ENCODE peak calls at places on chromosomes 5 and 9, in eight cellular contexts. U is left ventricle myocardium inferior; Z is heart left ventricle; Y is GM23248; Q is transverse colon; B is effector memory CD4-positive, alpha-beta T cell; O is fibroblast of lung; T is colonic mucosa. H is an unnamed sample.
A peak's percentile ranks its signal among the peaks of the same experiment; 100 is the strongest.

GRCh38 chr9:37692622-37693221 is 42.0 kb downstream of the FRMPD1 start:
- DNase-seq in O (no peak), U (no peak), Q (no peak), T (peak; percentile 27), B (no peak), Y (no peak), Z (no peak), H (no peak)

GRCh38 chr5:71573611-71574010 is 13.5 kb upstream of the MCCC2 start:
- DNase-seq in Q (no peak), Z (no peak), T (no peak), O (no peak), U (no peak), Y (no peak), B (no peak), H (no peak)

GRCh38 chr9:36728651-36729520 is 156.2 kb downstream of the MELK start:
- DNase-seq in Y (peak; percentile 70), B (peak; percentile 52), U (peak; percentile 24), Q (peak; percentile 84), T (peak; percentile 80), O (peak; percentile 58), Z (no peak), H (peak; percentile 90)

GRCh38 chr9:97802276-97802675 is 50.8 kb upstream of the FOXE1 start:
- DNase-seq in U (no peak), B (no peak), Z (no peak), T (no peak), Y (peak; percentile 89), Q (no peak), O (peak; percentile 78), H (peak; percentile 97)

GRCh38 chr5:116494784-116495480 is 79.7 kb downstream of the SEMA6A start:
- DNase-seq in Q (no peak), Z (no peak), U (no peak), B (no peak), Y (no peak), T (no peak), O (peak; percentile 15), H (no peak)

GRCh38 chr9:26243722-26244121 is 565.5 kb upstream of the TUSC1 start:
- DNase-seq in Z (no peak), T (no peak), B (no peak), O (peak; percentile 58), Q (no peak), Y (peak; percentile 29), U (no peak), H (peak; percentile 53)

GRCh38 chr9:137311971-137312851 is 10.1 kb upstream of the NRARP start:
- DNase-seq in U (peak; percentile 12), Z (no peak), B (no peak), O (no peak), Y (no peak), T (no peak), Q (peak; percentile 44), H (peak; percentile 94)

GRCh38 chr9:94900222-94901018 is 173.9 kb downstream of the AOPEP start:
- DNase-seq in U (no peak), O (peak; percentile 97), T (no peak), Y (peak; percentile 94), B (no peak), Z (no peak), Q (no peak), H (peak; percentile 82)

GRCh38 chr5:154315196-154315595 is 124.7 kb downstream of the GALNT10 start:
- DNase-seq in Z (no peak), Y (no peak), Q (no peak), U (no peak), O (no peak), B (no peak), T (no peak), H (no peak)

GRCh38 chr5:124064956-124065355 is 553.0 kb downstream of the CSNK1G3 start:
- DNase-seq in B (no peak), U (no peak), O (no peak), Y (no peak), Z (no peak), Q (no peak), T (no peak), H (peak; percentile 17)

GRCh38 chr5:54491326-54491725 is 26.2 kb upstream of the SNX18 start:
- DNase-seq in Z (no peak), Q (no peak), U (no peak), Y (peak; percentile 66), O (no peak), T (no peak), B (no peak), H (no peak)

GRCh38 chr9:18092138-18092537 is 381.8 kb upstream of the ADAMTSL1 start:
- DNase-seq in Y (no peak), Z (no peak), B (no peak), O (no peak), U (no peak), T (no peak), Q (no peak), H (no peak)

GRCh38 chr9:127178646-127179632 is 56.5 kb upstream of the ANGPTL2 start:
- DNase-seq in T (peak; percentile 23), Y (no peak), U (no peak), B (no peak), O (no peak), Q (peak; percentile 7), Z (no peak), H (peak; percentile 32)

GRCh38 chr5:60961685-60962084 is 16.7 kb downstream of the NDUFAF2 start:
- DNase-seq in U (no peak), O (peak; percentile 48), B (no peak), Q (no peak), Z (no peak), T (no peak), Y (peak; percentile 52), H (no peak)

GRCh38 chr5:14429102-14429501 is 152.5 kb upstream of the OTULINL start:
- DNase-seq in B (no peak), O (peak; percentile 50), U (no peak), T (no peak), Z (no peak), Y (no peak), Q (no peak), H (no peak)

GRCh38 chr5:95924720-95925119 is 36.9 kb downstream of the ELL2 start:
- DNase-seq in U (no peak), O (no peak), Z (no peak), Y (no peak), T (no peak), Q (no peak), B (no peak), H (no peak)

GRCh38 chr9:127406799-127407504 is 10.0 kb downstream of the SLC2A8 start:
- DNase-seq in T (no peak), U (no peak), Q (no peak), Y (no peak), O (no peak), Z (no peak), B (no peak), H (no peak)

DNA sequence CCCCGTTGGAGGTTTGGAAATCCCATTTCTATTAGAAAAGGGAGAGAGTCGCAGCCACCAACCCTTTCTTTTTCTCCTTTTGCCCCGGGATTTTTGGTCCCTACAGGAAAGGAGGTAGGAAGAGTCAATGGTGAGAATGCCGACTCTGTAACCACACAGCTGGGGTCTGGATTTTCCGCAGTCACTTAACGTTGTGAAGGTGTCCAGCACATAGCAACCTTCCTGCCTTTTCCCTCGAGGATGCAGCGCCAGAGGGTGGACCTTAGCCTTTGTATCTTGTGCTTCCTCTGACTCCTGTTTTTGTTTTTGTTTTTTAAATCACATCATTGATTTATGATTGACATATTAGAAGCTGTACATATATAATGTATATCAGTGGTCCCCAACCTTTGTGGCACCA is 41.4 kb downstream of the TLR4 start:
- DNase-seq in O (no peak), B (no peak), Z (no peak), Q (no peak), U (no peak), T (no peak), Y (no peak), H (no peak)
- H3K4me3 ChIP-seq in O (no peak overlapping the region), B (no peak overlapping the region), Z (no peak overlapping the region), Q (no peak overlapping the region), U (peak overlapping the region; percentile 67), T (no peak overlapping the region), Y (no peak overlapping the region), H (peak overlapping the region; percentile 75)

GRCh38 chr9:134389659-134390058 is 63.4 kb downstream of the RXRA start:
- DNase-seq in B (no peak), T (no peak), Q (no peak), Y (no peak), O (no peak), U (no peak), Z (no peak), H (no peak)

GRCh38 chr9:134390537-134390936 is 64.3 kb downstream of the RXRA start:
- DNase-seq in Y (no peak), O (no peak), Z (no peak), U (no peak), B (peak; percentile 53), Q (no peak), T (no peak), H (no peak)

GRCh38 chr9:134388289-134388808 is 62.1 kb downstream of the RXRA start:
- DNase-seq in O (peak; percentile 44), B (no peak), Q (no peak), T (no peak), Y (no peak), Z (no peak), U (no peak), H (no peak)

GRCh38 chr9:134386951-134387831 is 60.9 kb downstream of the RXRA start:
- DNase-seq in T (no peak), Z (peak; percentile 70), O (no peak), Y (peak; percentile 43), U (no peak), B (no peak), Q (peak; percentile 42), H (no peak)

GRCh38 chr9:134388976-134389375 is 62.7 kb downstream of the RXRA start:
- DNase-seq in T (no peak), Q (no peak), Y (no peak), B (no peak), O (no peak), U (no peak), Z (no peak), H (no peak)
- H3K4me1 ChIP-seq in T (peaks cover 17% of the 10 kb centered on the region), Q (peaks cover 86% of the 10 kb centered on the region), Y (peaks cover 7% of the 10 kb centered on the region), B (peaks cover 39% of the 10 kb centered on the region), O (no peaks in the 10 kb centered on the region), U (peaks cover 99% of the 10 kb centered on the region), Z (peaks cover 95% of the 10 kb centered on the region), H (peaks cover 21% of the 10 kb centered on the region)

GRCh38 chr9:33076360-33077004 is at the start of gene SMU1:
- DNase-seq in Y (peak; percentile 99), T (peak; percentile 97), Z (peak; percentile 98), B (peak; percentile 95), Q (peak; percentile 97), O (peak; percentile 96), U (peak; percentile 97), H (peak; percentile 97)

GRCh38 chr9:33082135-33082534 is 5.7 kb upstream of the SMU1 start:
- DNase-seq in U (no peak), O (no peak), B (no peak), T (no peak), Z (no peak), Y (no peak), Q (no peak), H (no peak)

GRCh38 chr9:33082538-33083326 is 6.3 kb upstream of the SMU1 start:
- DNase-seq in O (peak; percentile 43), Y (no peak), Z (no peak), U (no peak), T (no peak), Q (no peak), B (no peak), H (no peak)

GRCh38 chr9:33081128-33081851 is 4.8 kb upstream of the SMU1 start:
- DNase-seq in U (peak; percentile 28), O (peak; percentile 86), Z (peak; percentile 63), Q (peak; percentile 54), Y (peak; percentile 85), T (peak; percentile 74), B (peak; percentile 54), H (peak; percentile 84)

GRCh38 chr9:33080534-33080933 is 4.1 kb upstream of the SMU1 start:
- DNase-seq in Z (no peak), B (no peak), U (no peak), Y (peak; percentile 16), O (no peak), Q (no peak), T (no peak), H (no peak)
- H3K4me3 ChIP-seq in Z (no peak overlapping the region), B (no peak overlapping the region), U (no peak overlapping the region), Y (peak overlapping the region; percentile 59), O (peak overlapping the region; percentile 50), Q (no peak overlapping the region), T (no peak overlapping the region), H (no peak overlapping the region)

GRCh38 chr5:102283111-102283797 is 12.8 kb downstream of the SLCO4C1 start:
- DNase-seq in Q (no peak), B (no peak), U (no peak), O (no peak), T (no peak), Z (no peak), Y (no peak), H (no peak)
- H3K4me1 ChIP-seq in Q (no peaks in the 10 kb centered on the region), B (no peaks in the 10 kb centered on the region), U (no peaks in the 10 kb centered on the region), O (no peaks in the 10 kb centered on the region), T (no peaks in the 10 kb centered on the region), Z (no peaks in the 10 kb centered on the region), Y (no peaks in the 10 kb centered on the region), H (no peaks in the 10 kb centered on the region)

H was measured in osteoblast.